ENCODE peak calls at places on chromosomes 11 and 22, in five cellular contexts. X is nephron progenitor cell, T is HFF-Myc, P is astrocyte of the spinal cord, I is WERI-Rb-1. J is an unnamed sample.
A peak's percentile ranks its signal among the peaks of the same experiment; 100 is the strongest.

GRCh38 chr11:117720061-117720511 is 76.9 kb downstream of the DSCAML1 start:
- DNase-seq in X (no peak), T (no peak), P (no peak), I (no peak), J (no peak)

GRCh38 chr11:115047631-115048030 is 369.3 kb downstream of the NXPE2 start:
- DNase-seq in X (no peak), T (no peak), P (no peak), I (no peak), J (no peak)

GRCh38 chr11:66875376-66875775 is 18.5 kb downstream of the LRFN4 start:
- DNase-seq in X (no peak), T (no peak), P (no peak), I (no peak), J (no peak)

GRCh38 chr11:99555506-99555905 is 534.8 kb downstream of the CNTN5 start:
- DNase-seq in X (no peak), T (no peak), P (no peak), I (no peak), J (no peak)

GRCh38 chr11:126122863-126123262 is 60.2 kb upstream of the CDON start:
- DNase-seq in X (no peak), T (peak; percentile 42), P (no peak), I (no peak), J (no peak)

GRCh38 chr11:86608251-86608799 is 64.1 kb downstream of the ME3 start:
- DNase-seq in X (peak; percentile 43), T (peak; percentile 50), P (peak; percentile 85), I (peak; percentile 63), J (peak; percentile 50)

GRCh38 chr11:11964774-11965150 is 43.7 kb downstream of the DKK3 start:
- DNase-seq in X (no peak), T (no peak), P (no peak), I (no peak), J (no peak)

GRCh38 chr11:119933584-119933983 is 204.3 kb downstream of the TRIM29 start:
- DNase-seq in X (no peak), T (no peak), P (no peak), I (no peak), J (no peak)

GRCh38 chr11:74471037-74471436 is 3.7 kb upstream of the KCNE3 start:
- DNase-seq in X (no peak), T (no peak), P (no peak), I (no peak), J (no peak)

GRCh38 chr11:82776377-82776776 is 42.7 kb upstream of the FAM181B start:
- DNase-seq in X (no peak), T (no peak), P (peak; percentile 63), I (no peak), J (no peak)

GRCh38 chr11:76269247-76269646 is 62.9 kb upstream of the WNT11 start:
- DNase-seq in X (no peak), T (no peak), P (no peak), I (no peak), J (no peak)

GRCh38 chr22:27311666-27312566 is 489.6 kb downstream of the MN1 start:
- DNase-seq in X (peak; percentile 25), T (no peak), P (no peak), I (no peak), J (no peak)

DNA sequence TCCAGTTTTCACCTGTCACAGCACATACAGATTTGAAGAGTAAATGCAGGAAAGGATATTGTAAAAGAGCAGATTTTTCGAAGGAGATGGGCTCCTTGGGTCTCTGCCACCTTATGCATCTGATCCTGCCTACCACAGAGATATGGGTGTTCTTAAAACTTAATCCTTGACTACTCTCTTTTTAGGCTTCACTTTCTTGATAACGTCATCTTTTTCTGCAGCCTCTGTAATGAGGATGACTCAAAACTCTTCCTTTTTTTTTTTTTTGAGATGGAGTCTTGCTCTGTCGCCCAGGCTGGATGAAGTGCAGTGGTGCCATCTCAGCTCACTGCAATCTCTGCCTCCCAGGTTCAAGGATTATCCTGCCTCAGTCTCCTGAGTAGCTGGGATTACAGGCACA is 7.8 kb downstream of the PRR14L start:
- DNase-seq in X (no peak), T (no peak), P (no peak), I (no peak), J (no peak)
- TF ChIP-seq CTCF in X (no peak), T (no peak), P (no peak), I (no peak), J (no peak)

DNA sequence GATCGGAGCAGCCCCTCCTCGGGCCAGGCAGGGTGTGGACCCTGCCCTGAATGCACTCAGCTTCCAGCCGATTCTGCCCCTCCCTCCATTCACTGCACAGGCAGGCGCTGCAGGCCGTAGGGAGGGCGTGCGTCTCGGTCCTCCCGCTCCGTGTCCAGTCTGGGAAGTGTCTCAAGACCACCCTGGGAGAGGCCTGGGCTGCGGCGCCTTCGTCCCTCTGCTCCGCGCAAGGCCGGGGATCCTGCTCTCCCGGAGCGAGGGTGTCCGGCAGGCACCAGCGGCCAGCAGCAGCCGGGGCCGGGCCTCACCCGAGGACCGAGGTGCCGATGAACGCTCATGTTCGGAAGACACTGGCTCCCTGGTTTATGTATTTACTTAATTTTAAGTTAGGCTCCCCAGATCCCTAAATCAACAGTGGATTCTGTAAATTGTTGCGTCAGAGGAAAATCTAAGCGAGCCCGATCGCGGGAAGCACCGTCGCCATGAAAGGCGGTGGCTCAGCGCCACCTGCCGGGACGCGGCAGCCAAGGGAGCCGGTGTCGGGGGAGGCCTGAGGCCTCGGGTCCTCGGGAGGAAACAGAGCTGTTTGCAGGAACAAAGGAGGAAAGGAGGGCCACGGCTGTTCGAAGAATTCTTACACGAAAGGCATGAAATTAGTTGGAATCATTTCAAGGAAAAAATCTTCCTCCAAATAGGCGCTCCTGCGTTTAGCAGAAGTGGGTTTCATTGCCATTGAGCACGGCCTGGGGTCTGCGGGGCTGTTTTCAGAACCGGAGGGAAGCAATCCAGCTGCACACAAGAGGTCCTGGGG is 195.3 kb downstream of the BRD1 start:
- DNase-seq in X (peak; percentile 81), T (no peak), P (peak; percentile 50), I (peak; percentile 80), J (peak; percentile 76)
- TF ChIP-seq CTCF in X (peak; percentile 90), T (peak; percentile 66), P (peak; percentile 89), I (peak; percentile 87), J (peak; percentile 62)

GRCh38 chr11:70327717-70328116 is 57.2 kb downstream of the PPFIA1 start:
- DNase-seq in X (no peak), T (no peak), P (no peak), I (no peak), J (peak; percentile 55)
- TF ChIP-seq CTCF in X (no peak), T (no peak), P (no peak), I (no peak), J (no peak)

DNA sequence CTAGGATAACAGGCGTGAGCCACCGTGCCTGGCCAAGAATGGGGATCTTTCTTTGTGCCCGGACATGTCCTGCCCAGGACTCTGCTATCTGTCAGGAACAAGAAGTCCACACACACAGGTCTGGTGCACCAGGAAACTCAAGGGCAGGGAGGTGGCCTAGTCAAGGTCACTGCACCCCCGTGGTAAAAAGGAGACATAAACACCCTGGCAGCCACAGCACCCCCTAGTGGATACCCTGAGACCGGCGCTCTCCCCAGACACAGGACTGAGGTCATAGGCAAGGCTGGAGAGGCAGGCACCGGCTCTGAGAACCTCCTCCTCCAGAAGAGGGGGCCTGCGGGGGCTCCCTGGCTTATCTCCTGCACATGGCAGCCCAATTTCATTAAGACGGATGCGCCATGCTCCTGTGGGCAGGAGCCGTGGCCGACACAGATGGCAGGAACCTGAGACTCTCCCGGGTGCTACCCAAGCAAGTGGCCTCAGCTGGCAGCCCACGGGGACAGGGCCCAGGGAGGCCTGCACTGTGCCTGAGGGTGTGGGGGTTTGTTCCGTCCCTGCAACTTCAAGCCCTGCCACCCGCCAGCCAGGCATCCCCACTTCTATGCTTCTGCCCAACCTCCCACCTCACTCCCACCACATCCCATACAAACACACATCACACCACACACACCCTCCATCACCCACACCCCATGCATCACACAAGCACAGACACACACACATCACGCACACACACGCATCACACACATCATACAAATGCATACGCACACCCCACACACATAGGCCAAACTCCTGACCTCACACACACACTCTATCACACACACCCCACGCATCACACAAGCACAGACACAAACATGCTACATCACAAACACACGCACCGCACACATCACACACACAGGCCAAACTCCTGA is 19.6 kb downstream of the MACROD1 start:
- DNase-seq in X (peak; percentile 52), T (no peak), P (no peak), I (peak; percentile 89), J (peak; percentile 85)
- TF ChIP-seq CTCF in X (peak; percentile 63), T (peak; percentile 80), P (peak; percentile 77), I (peak; percentile 93), J (peak; percentile 85)

GRCh38 chr11:31872074-31872440 is 60.9 kb upstream of the PAX6 start:
- DNase-seq in X (no peak), T (no peak), P (no peak), I (no peak), J (no peak)

GRCh38 chr11:31874631-31875191 is 63.6 kb upstream of the PAX6 start:
- DNase-seq in X (no peak), T (no peak), P (no peak), I (no peak), J (no peak)

GRCh38 chr11:31873115-31873514 is 62.0 kb upstream of the PAX6 start:
- DNase-seq in X (no peak), T (no peak), P (no peak), I (no peak), J (no peak)

GRCh38 chr11:31871310-31872073 is 60.4 kb upstream of the PAX6 start:
- DNase-seq in X (no peak), T (no peak), P (no peak), I (no peak), J (no peak)

DNA sequence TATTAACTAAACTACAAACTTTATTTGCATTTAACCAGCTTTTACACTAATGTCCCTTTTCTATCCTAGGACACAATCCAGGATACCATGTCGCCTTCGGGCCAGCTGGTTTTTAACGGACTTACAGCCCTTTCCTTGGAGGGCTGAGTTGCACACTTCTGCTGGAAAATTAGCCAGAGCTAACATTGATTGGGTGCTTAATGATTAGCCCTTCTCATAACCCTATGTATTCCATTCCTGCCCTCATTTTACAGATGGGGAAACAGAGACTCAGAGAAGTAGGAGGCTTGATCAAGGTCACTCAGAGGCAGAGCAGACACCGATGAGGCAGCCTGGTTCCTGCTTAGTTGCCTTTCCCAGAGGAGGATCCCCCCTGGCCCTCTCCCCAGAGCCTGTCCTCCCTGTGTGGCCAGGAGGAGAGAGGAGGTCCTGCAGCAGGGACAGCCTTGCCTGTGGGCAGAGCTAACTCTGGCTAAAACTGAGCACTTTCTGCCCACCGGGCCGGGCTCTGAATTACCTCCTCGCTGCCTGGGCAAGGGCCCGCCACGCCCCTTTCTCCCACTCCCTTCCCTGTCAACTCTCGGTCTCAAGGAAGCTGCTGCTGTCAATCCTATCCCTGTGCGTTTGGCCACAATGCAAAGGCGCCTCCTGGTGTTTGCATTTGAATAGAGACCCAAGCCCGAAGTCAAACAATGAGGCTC is 59.6 kb upstream of the PAX6 start:
- DNase-seq in X (peak; percentile 80), T (no peak), P (peak; percentile 32), I (peak; percentile 76), J (peak; percentile 45)
- TF ChIP-seq CTCF in X (peak; percentile 64), T (peak; percentile 72), P (peak; percentile 85), I (peak; percentile 86), J (peak; percentile 83)

GRCh38 chr11:69123593-69124545 is 31.9 kb upstream of the SMIM38 start:
- DNase-seq in X (no peak), T (no peak), P (no peak), I (no peak), J (no peak)
- TF ChIP-seq CTCF in X (no peak), T (no peak), P (no peak), I (no peak), J (no peak)